ENCODE peak calls at places on chromosome 1, in five cellular contexts. Z, N, L, O and V are unnamed samples.

GRCh38 chr1:94385354-94385947 is 32.7 kb upstream of the ABCD3 start:
- DNase-seq in Z (no peak), N (no peak), L (no peak), O (peak), V (no peak)

GRCh38 chr1:60262701-60263100 is 189.1 kb upstream of the C1orf87 start:
- DNase-seq in Z (no peak), N (no peak), L (no peak), O (no peak), V (no peak)

GRCh38 chr1:4965346-4965726 is 310.9 kb downstream of the AJAP1 start:
- DNase-seq in Z (peak), N (no peak), L (no peak), O (no peak), V (no peak)

GRCh38 chr1:219050268-219050917 is 123.3 kb upstream of the LYPLAL1 start:
- DNase-seq in Z (no peak), N (no peak), L (no peak), O (no peak), V (no peak)

GRCh38 chr1:206944703-206945102 is 1.6 kb downstream of the PIGR start:
- DNase-seq in Z (no peak), N (no peak), L (no peak), O (no peak), V (no peak)

GRCh38 chr1:172837816-172838680 is 179.1 kb downstream of the FASLG start:
- DNase-seq in Z (no peak), N (no peak), L (no peak), O (no peak), V (no peak)

GRCh38 chr1:205396972-205397616 is 24.8 kb downstream of the LEMD1 start:
- DNase-seq in Z (peak), N (no peak), L (peak), O (peak), V (peak)

GRCh38 chr1:38451541-38451993 is 405.0 kb upstream of the POU3F1 start:
- DNase-seq in Z (peak), N (peak), L (no peak), O (no peak), V (no peak)

GRCh38 chr1:28249013-28249870 is 10.1 kb upstream of the SESN2 start:
- DNase-seq in Z (no peak), N (no peak), L (no peak), O (no peak), V (peak)

GRCh38 chr1:96145486-96145885 is 576.1 kb upstream of the PTBP2 start:
- DNase-seq in Z (no peak), N (no peak), L (no peak), O (no peak), V (no peak)

GRCh38 chr1:200889571-200889970 is 5.1 kb upstream of the INAVA start:
- DNase-seq in Z (no peak), N (no peak), L (no peak), O (no peak), V (no peak)

GRCh38 chr1:159839135-159839849 is 12.6 kb downstream of the SLAMF8 start:
- DNase-seq in Z (no peak), N (no peak), L (peak), O (no peak), V (no peak)

GRCh38 chr1:220928725-220929297 is 49.6 kb downstream of the HLX start:
- DNase-seq in Z (no peak), N (no peak), L (no peak), O (no peak), V (no peak)

GRCh38 chr1:244435562-244436205 is 16.0 kb downstream of the ADSS2 start:
- DNase-seq in Z (no peak), N (no peak), L (no peak), O (peak), V (no peak)

GRCh38 chr1:177983087-177983823 is 13.4 kb upstream of the SEC16B start:
- DNase-seq in Z (no peak), N (no peak), L (no peak), O (no peak), V (no peak)

GRCh38 chr1:163668472-163668871 is 346.7 kb downstream of the NUF2 start:
- DNase-seq in Z (no peak), N (no peak), L (no peak), O (no peak), V (no peak)

GRCh38 chr1:84298336-84298687 is 3.2 kb upstream of the SAMD13 start:
- DNase-seq in Z (no peak), N (peak), L (no peak), O (no peak), V (peak)

GRCh38 chr1:172180886-172181285 is 239.6 kb upstream of the C1orf105 start:
- DNase-seq in Z (no peak), N (no peak), L (peak), O (no peak), V (no peak)

GRCh38 chr1:26225033-26225831 is 8.8 kb upstream of the CEP85 start:
- DNase-seq in Z (peak), N (peak), L (no peak), O (peak), V (no peak)

GRCh38 chr1:66197785-66198184 is 336.2 kb upstream of the SGIP1 start:
- DNase-seq in Z (no peak), N (no peak), L (no peak), O (no peak), V (no peak)

GRCh38 chr1:171948491-171948890 is 107.2 kb downstream of the DNM3 start:
- DNase-seq in Z (no peak), N (no peak), L (no peak), O (no peak), V (no peak)

GRCh38 chr1:211541715-211542477 is 37.1 kb downstream of the SLC30A1 start:
- DNase-seq in Z (no peak), N (no peak), L (no peak), O (peak), V (no peak)

GRCh38 chr1:211534545-211535291 is 42.8 kb upstream of the RD3 start:
- DNase-seq in Z (no peak), N (no peak), L (no peak), O (no peak), V (no peak)

GRCh38 chr1:211536606-211537005 is 42.4 kb downstream of the SLC30A1 start:
- DNase-seq in Z (no peak), N (no peak), L (no peak), O (no peak), V (no peak)

GRCh38 chr1:211535338-211535737 is 43.4 kb upstream of the RD3 start:
- DNase-seq in Z (no peak), N (no peak), L (no peak), O (no peak), V (no peak)

GRCh38 chr1:211537253-211537652 is 41.7 kb downstream of the SLC30A1 start:
- DNase-seq in Z (no peak), N (no peak), L (no peak), O (no peak), V (no peak)
- TF ChIP-seq SUZ12 in Z (no peak), N (no peak), L (no peak), O (no peak), V (no peak)

GRCh38 chr1:41329662-41330587 is 31.3 kb upstream of the FOXO6 start:
- DNase-seq in Z (no peak), N (peak), L (no peak), O (no peak), V (no peak)
- TF ChIP-seq SUZ12 in Z (no peak), N (no peak), L (no peak), O (no peak), V (no peak)

GRCh38 chr1:9207086-9207485 is 27.5 kb upstream of the H6PD start:
- DNase-seq in Z (no peak), N (no peak), L (no peak), O (no peak), V (no peak)
- TF ChIP-seq SUZ12 in Z (no peak), N (no peak), L (no peak), O (no peak), V (no peak)

DNA sequence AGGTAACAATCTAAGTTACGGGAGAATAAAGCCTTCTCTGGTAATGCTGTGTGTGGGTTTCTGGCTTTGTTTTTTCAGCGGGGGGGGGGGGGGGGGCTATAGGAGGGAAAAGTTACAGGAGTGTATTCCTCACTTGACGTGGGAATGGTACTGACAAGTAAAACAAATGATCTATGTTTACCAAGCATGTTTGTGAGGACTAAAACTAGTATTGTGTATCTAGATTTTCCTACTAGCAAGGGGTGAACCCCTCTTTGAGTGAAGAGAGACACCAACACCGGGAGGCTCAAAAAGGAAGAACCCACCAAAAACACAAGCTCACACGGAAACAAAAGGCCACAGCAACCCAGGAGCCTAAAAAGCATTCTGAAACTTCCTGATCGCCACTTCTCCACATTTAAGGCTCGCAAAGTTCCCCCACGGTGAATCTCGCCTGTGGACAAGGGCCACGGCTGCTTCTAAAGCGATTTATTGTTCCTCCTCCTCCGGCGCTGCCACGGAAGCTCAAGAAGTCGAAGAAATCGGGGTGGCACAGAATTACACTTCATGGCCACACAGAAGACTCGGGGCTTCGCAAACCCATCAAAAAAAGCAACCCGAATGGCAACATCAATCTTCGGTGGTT is 720 bp downstream of the PUM1 start:
- DNase-seq in Z (no peak), N (no peak), L (no peak), O (peak), V (no peak)
- TF ChIP-seq SUZ12 in Z (no peak), N (no peak), L (no peak), O (no peak), V (no peak)

GRCh38 chr1:114551400-114551799 is 30.0 kb downstream of the BCAS2 start:
- DNase-seq in Z (peak), N (no peak), L (no peak), O (peak), V (no peak)

GRCh38 chr1:114550336-114550735 is 31.1 kb downstream of the BCAS2 start:
- DNase-seq in Z (no peak), N (no peak), L (no peak), O (no peak), V (no peak)

GRCh38 chr1:114558548-114558947 is 22.9 kb downstream of the BCAS2 start:
- DNase-seq in Z (no peak), N (no peak), L (no peak), O (peak), V (peak)

GRCh38 chr1:114552106-114552639 is 29.2 kb downstream of the BCAS2 start:
- DNase-seq in Z (no peak), N (no peak), L (no peak), O (no peak), V (no peak)

DNA sequence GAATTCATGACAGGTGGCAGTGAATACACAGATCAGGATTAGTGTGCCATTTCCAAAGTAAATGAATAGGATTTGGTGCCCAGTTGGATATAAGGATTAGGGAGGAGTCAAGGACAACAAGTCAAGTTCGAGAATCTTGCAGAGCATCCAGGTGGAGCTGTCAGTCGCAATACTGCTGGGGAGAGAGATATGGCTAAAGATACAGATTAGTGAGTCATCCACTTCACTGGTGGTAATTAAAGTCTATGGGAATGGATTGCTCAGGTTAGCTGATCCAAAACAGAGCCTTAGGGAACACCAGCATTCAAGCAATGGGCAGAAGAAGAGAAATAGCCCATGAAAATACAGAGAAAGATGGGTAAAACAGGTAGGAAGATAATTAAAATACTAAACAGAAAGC is 26.8 kb downstream of the BCAS2 start:
- DNase-seq in Z (no peak), N (no peak), L (no peak), O (no peak), V (no peak)
- TF ChIP-seq SUZ12 in Z (no peak), N (no peak), L (no peak), O (no peak), V (no peak)

DNA sequence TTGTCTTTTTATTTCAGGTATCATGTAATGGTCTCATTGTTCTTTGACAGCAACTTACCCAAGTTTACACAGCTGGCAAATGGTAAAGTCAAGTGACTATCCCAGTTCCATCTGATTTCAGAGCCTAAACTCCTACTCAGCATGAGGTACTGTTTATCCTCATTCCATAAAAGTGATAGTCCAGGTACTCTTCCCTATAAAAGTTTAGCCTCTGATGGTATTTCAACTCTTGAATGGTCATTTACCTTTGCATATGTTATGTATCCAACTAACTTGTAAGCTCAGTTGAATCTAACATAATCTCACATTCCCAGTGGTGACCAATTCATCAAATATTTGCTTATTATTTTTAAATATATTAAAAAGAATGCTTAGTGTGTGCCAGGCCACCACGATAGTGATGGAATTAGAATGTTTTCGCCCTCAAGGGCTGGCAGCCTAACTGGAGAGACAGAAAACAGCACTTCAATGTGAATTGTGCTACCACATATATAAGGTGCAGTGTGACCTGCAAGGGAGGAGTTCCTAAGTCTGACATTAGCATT is 307.1 kb downstream of the CTH start:
- DNase-seq in Z (no peak), N (no peak), L (no peak), O (no peak), V (no peak)
- TF ChIP-seq SUZ12 in Z (no peak), N (no peak), L (no peak), O (no peak), V (no peak)

DNA sequence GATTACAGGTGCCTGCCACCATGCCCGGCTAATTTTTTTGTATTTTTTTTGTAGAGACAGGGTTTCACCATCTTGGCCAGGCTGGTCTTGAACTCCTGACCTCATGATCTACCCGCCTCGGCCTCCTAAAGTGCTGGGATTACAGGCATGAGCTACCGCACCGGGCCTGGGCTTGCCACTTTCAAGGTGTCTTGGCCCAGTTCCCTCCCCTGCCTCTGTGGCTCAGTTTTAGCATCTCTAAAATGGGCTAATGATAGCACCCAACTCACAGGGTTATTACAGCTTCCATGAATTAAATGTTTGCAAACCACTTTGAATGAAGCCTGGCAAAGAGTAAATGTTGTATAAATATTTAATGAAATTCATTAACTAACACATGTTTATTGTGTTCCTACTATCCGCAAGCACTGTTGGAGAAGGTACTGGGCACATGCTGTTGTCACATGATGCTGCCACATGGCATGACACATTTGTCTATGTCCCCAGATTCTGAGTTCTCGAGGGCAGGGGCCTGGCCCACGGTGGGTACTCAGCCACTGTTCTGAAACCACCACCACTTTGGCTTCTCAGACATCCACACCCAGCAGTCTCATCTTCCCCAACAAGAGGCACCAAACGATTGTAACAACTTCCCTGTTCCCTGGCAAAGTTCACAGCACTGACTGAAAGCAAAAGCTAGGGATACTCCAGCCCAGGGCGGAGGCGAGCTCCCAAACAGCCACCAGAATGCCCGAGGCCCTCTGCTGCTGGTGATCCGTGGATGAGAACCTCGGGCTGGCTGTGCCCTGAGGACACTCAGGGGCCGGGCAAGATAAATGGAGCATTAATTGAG is 9.7 kb downstream of the IFFO2 start:
- DNase-seq in Z (no peak), N (no peak), L (no peak), O (no peak), V (no peak)
- TF ChIP-seq SUZ12 in Z (no peak), N (no peak), L (no peak), O (no peak), V (no peak)

GRCh38 chr1:109719337-109719837 is 7.3 kb downstream of the GSTM5 start:
- DNase-seq in Z (no peak), N (no peak), L (peak), O (no peak), V (no peak)

GRCh38 chr1:109721971-109722370 is 9.9 kb downstream of the GSTM5 start:
- DNase-seq in Z (no peak), N (no peak), L (no peak), O (no peak), V (no peak)

GRCh38 chr1:109723351-109723750 is 11.3 kb downstream of the GSTM5 start:
- DNase-seq in Z (no peak), N (no peak), L (no peak), O (peak), V (no peak)

GRCh38 chr1:109722920-109723319 is 10.9 kb downstream of the GSTM5 start:
- DNase-seq in Z (no peak), N (no peak), L (no peak), O (no peak), V (no peak)

GRCh38 chr1:109721046-109721445 is 9.0 kb downstream of the GSTM5 start:
- DNase-seq in Z (no peak), N (no peak), L (no peak), O (no peak), V (no peak)
- TF ChIP-seq SUZ12 in Z (no peak), N (no peak), L (no peak), O (no peak), V (no peak)